ENCODE peak calls at places on chromosomes 12 and 14, in six cellular contexts. H, M, N, E, D and T are unnamed samples.

GRCh38 chr14:88342980-88343379 is 19.9 kb upstream of the KCNK10 start:
- DNase-seq in N (no peak), H (no peak), E (no peak), D (no peak), M (no peak), T (no peak)

GRCh38 chr14:35883677-35884293 is 57.6 kb downstream of the BRMS1L start:
- DNase-seq in D (no peak), E (no peak), M (peak), H (no peak), N (no peak), T (peak)

GRCh38 chr12:90152897-90153624 is 444.4 kb upstream of the ATP2B1 start:
- DNase-seq in H (no peak), N (peak), E (no peak), D (no peak), M (no peak), T (no peak)

GRCh38 chr14:61101803-61102548 is 120.9 kb downstream of the SLC38A6 start:
- DNase-seq in M (no peak), N (no peak), H (no peak), D (no peak), E (no peak), T (peak)

GRCh38 chr12:18297883-18298282 is 36.6 kb downstream of the PIK3C2G start:
- DNase-seq in D (no peak), H (no peak), N (no peak), E (no peak), M (no peak), T (no peak)

GRCh38 chr14:69490219-69490918 is 5.8 kb downstream of the PLEKHD1 start:
- DNase-seq in H (no peak), D (no peak), M (no peak), E (no peak), N (no peak), T (no peak)

GRCh38 chr14:67934087-67934486 is 114.5 kb downstream of the RAD51B start:
- DNase-seq in N (no peak), E (no peak), H (peak), D (no peak), M (peak), T (peak)

GRCh38 chr14:97970222-97970621 is 1173.0 kb downstream of the VRK1 start:
- DNase-seq in H (no peak), N (no peak), D (no peak), E (no peak), M (no peak), T (no peak)

GRCh38 chr12:68403296-68403695 is 71.1 kb upstream of the MDM1 start:
- DNase-seq in D (no peak), E (no peak), N (no peak), H (no peak), M (no peak), T (no peak)

GRCh38 chr12:68613209-68613904 is 2.7 kb downstream of the RAP1B start:
- DNase-seq in H (peak), D (no peak), M (no peak), N (no peak), E (no peak), T (no peak)

GRCh38 chr14:90674043-90674670 is 142.1 kb downstream of the TTC7B start:
- DNase-seq in E (no peak), H (no peak), D (no peak), M (no peak), N (no peak), T (no peak)

GRCh38 chr12:12715459-12716150 is 1.6 kb upstream of the CDKN1B start:
- DNase-seq in M (no peak), H (peak), N (no peak), D (peak), E (no peak), T (no peak)

GRCh38 chr14:104708606-104709268 is 15.3 kb upstream of the ADSS1 start:
- DNase-seq in N (peak), M (peak), D (peak), E (peak), H (peak), T (peak)